ENCODE peak calls at places on chromosomes 7 and 10, in six cellular contexts. R is A549, O is cardiac fibroblast, M is NCI-H2081, C is NCI-H526, Z is T-helper 17 cell. I is an unnamed sample.

GRCh38 chr10:99172130-99172738 is 63.4 kb downstream of the HPSE2 start:
- DNase-seq in C (no peak), O (peak), M (no peak), Z (no peak), R (peak), I (no peak)

GRCh38 chr7:30148951-30149459 is 14.2 kb downstream of the MTURN start:
- DNase-seq in R (no peak), Z (no peak), O (no peak), M (peak), C (no peak), I (no peak)

GRCh38 chr7:44618045-44618444 is 11.6 kb downstream of the OGDH start:
- DNase-seq in C (no peak), O (no peak), Z (no peak), R (no peak), M (no peak), I (no peak)

GRCh38 chr7:3043544-3044395 is at the start of gene CARD11:
- DNase-seq in Z (peak), M (no peak), R (no peak), C (no peak), O (no peak), I (peak)

GRCh38 chr7:73976761-73977625 is 51.0 kb upstream of the ELN start:
- DNase-seq in O (no peak), R (no peak), M (no peak), Z (no peak), C (no peak), I (no peak)

GRCh38 chr10:60955957-60956425 is 12.0 kb upstream of the RHOBTB1 start:
- DNase-seq in O (peak), R (peak), M (no peak), Z (no peak), C (no peak), I (no peak)

GRCh38 chr7:155638366-155638765 is 6.1 kb upstream of the RBM33 start:
- DNase-seq in M (no peak), R (no peak), O (no peak), C (no peak), Z (no peak), I (no peak)

GRCh38 chr10:25786181-25786580 is 147.8 kb upstream of the MYO3A start:
- DNase-seq in R (no peak), O (peak), M (no peak), C (no peak), Z (no peak), I (no peak)

GRCh38 chr7:85685901-85686300 is 499.0 kb upstream of the SEMA3D start:
- DNase-seq in C (no peak), Z (no peak), M (no peak), O (peak), R (no peak), I (no peak)

GRCh38 chr7:105990726-105991465 is 27.8 kb downstream of the CDHR3 start:
- DNase-seq in M (peak), Z (no peak), O (peak), C (no peak), R (no peak), I (no peak)

GRCh38 chr10:3225589-3225988 is 53.0 kb upstream of the PITRM1 start:
- DNase-seq in O (peak), Z (no peak), M (no peak), R (no peak), C (no peak), I (no peak)

GRCh38 chr10:15253951-15254807 is 85.7 kb upstream of the NMT2 start:
- DNase-seq in O (no peak), Z (no peak), R (no peak), M (no peak), C (no peak), I (no peak)

GRCh38 chr7:28330384-28331070 is 81.8 kb upstream of the CREB5 start:
- DNase-seq in Z (no peak), O (peak), R (no peak), C (no peak), M (no peak), I (no peak)

GRCh38 chr7:106111671-106112117 is 418 bp downstream of the SYPL1 start:
- DNase-seq in C (peak), M (peak), R (peak), O (peak), Z (no peak), I (peak)

GRCh38 chr7:139389774-139390173 is 30.1 kb downstream of the LUC7L2 start:
- DNase-seq in O (no peak), Z (no peak), R (no peak), C (no peak), M (no peak), I (no peak)

GRCh38 chr10:15624405-15625191 is 95.1 kb downstream of the ITGA8 start:
- DNase-seq in C (no peak), Z (no peak), O (peak), M (no peak), R (no peak), I (no peak)

GRCh38 chr10:32983333-32983909 is 25.4 kb upstream of the ITGB1 start:
- DNase-seq in M (no peak), O (peak), C (no peak), Z (no peak), R (peak), I (no peak)

GRCh38 chr7:47092331-47092730 is 489.6 kb downstream of the TNS3 start:
- DNase-seq in R (no peak), M (no peak), C (no peak), Z (no peak), O (no peak), I (no peak)

GRCh38 chr10:53839437-53840039 is 961.5 kb downstream of the PCDH15 start:
- DNase-seq in Z (no peak), M (no peak), O (peak), R (no peak), C (no peak), I (no peak)

GRCh38 chr10:110821508-110821907 is 50.2 kb upstream of the PDCD4 start:
- DNase-seq in O (no peak), R (no peak), C (no peak), M (no peak), Z (no peak), I (no peak)

GRCh38 chr7:156494960-156495359 is 145.6 kb upstream of the RNF32 start:
- DNase-seq in C (no peak), O (no peak), R (no peak), M (no peak), Z (no peak), I (no peak)

GRCh38 chr7:32761451-32762320 is 129.9 kb downstream of the KBTBD2 start:
- DNase-seq in R (no peak), M (no peak), O (no peak), Z (no peak), C (no peak), I (no peak)

GRCh38 chr7:23422384-23422783 is 47.9 kb downstream of the IGF2BP3 start:
- DNase-seq in Z (no peak), M (no peak), C (no peak), O (no peak), R (no peak), I (no peak)

GRCh38 chr10:76049581-76050290 is 618.3 kb downstream of the LRMDA start:
- DNase-seq in M (no peak), C (no peak), Z (no peak), O (peak), R (no peak), I (no peak)

GRCh38 chr10:1187151-1187854 is 131.1 kb downstream of the WDR37 start:
- DNase-seq in O (no peak), C (no peak), Z (no peak), R (no peak), M (no peak), I (no peak)

GRCh38 chr10:45470098-45471012 is 96.3 kb downstream of the ALOX5 start:
- DNase-seq in Z (peak), O (peak), C (no peak), M (no peak), R (no peak), I (peak)

GRCh38 chr7:157097056-157097329 is 41.7 kb upstream of the UBE3C start:
- DNase-seq in R (no peak), Z (no peak), M (no peak), O (no peak), C (no peak), I (no peak)

GRCh38 chr10:43252785-43253341 is 14.0 kb downstream of the RASGEF1A start:
- DNase-seq in R (no peak), C (no peak), M (no peak), O (no peak), Z (no peak), I (no peak)

I was measured in effector memory CD4-positive, alpha-beta T cell.